ENCODE peak calls at places on chromosomes 7 and 10, in four cellular contexts. T is GM12878, B is K562, M is HepG2. I is an unnamed sample.
A peak's percentile ranks its signal among the peaks of the same experiment; 100 is the strongest.

GRCh38 chr7:114864278-114864677 is 57.6 kb upstream of the MDFIC start:
- DNase-seq in T (no peak), M (no peak), B (no peak), I (no peak)

GRCh38 chr7:93515144-93515543 is 59.4 kb downstream of the CALCR start:
- DNase-seq in B (no peak), T (no peak), M (no peak), I (no peak)

GRCh38 chr7:75915416-75916156 is 631 bp downstream of the POR start:
- DNase-seq in B (peak; percentile 31), T (no peak), M (peak; percentile 61), I (no peak)

GRCh38 chr7:2016761-2017482 is 215.8 kb downstream of the MAD1L1 start:
- DNase-seq in B (no peak), T (no peak), M (no peak), I (no peak)

GRCh38 chr7:138663741-138664710 is 37.1 kb downstream of the SVOPL start:
- DNase-seq in B (no peak), T (no peak), M (no peak), I (peak; percentile 50)

GRCh38 chr10:114380060-114380459 is 24.2 kb downstream of the AFAP1L2 start:
- DNase-seq in M (no peak), T (no peak), B (no peak), I (no peak)

GRCh38 chr7:129765352-129765751 is 153.8 kb downstream of the NRF1 start:
- DNase-seq in B (no peak), M (no peak), T (no peak), I (no peak)

GRCh38 chr7:89958525-89959068 is 195.7 kb upstream of the STEAP1 start:
- DNase-seq in M (no peak), T (no peak), B (no peak), I (no peak)

GRCh38 chr10:126350216-126350992 is 37.9 kb downstream of the ADAM12 start:
- DNase-seq in B (no peak), M (no peak), T (no peak), I (no peak)

GRCh38 chr7:3043544-3044395 is at the start of gene CARD11:
- DNase-seq in M (no peak), B (peak; percentile 69), T (no peak), I (no peak)

GRCh38 chr10:29621161-29621560 is 13.6 kb downstream of the SVIL start:
- DNase-seq in M (peak; percentile 47), T (no peak), B (no peak), I (no peak)

GRCh38 chr10:110426294-110427153 is 71.2 kb upstream of the DUSP5 start:
- DNase-seq in M (no peak), B (no peak), T (no peak), I (no peak)

GRCh38 chr7:5636446-5636835 is 145.0 kb downstream of the RNF216 start:
- DNase-seq in M (peak; percentile 32), B (no peak), T (no peak), I (no peak)

GRCh38 chr7:157444843-157445135 is 108.0 kb downstream of the DNAJB6 start:
- DNase-seq in M (no peak), B (no peak), T (no peak), I (no peak)

GRCh38 chr10:31770307-31770902 is 158.2 kb downstream of the ARHGAP12 start:
- DNase-seq in T (no peak), M (peak; percentile 10), B (peak; percentile 62), I (peak; percentile 56)

GRCh38 chr10:50396491-50397311 is 145.4 kb upstream of the ASAH2 start:
- DNase-seq in T (no peak), B (peak; percentile 37), M (no peak), I (no peak)

GRCh38 chr7:27189560-27190283 is 4.7 kb upstream of the HOXA11 start:
- DNase-seq in T (no peak), M (no peak), B (no peak), I (no peak)

GRCh38 chr10:89440262-89440661 is 25.9 kb downstream of the IFIT5 start:
- DNase-seq in M (no peak), B (no peak), T (no peak), I (no peak)

GRCh38 chr7:63927261-63927660 is 71.4 kb upstream of the ZNF722 start:
- DNase-seq in M (no peak), B (no peak), T (no peak), I (no peak)

GRCh38 chr7:49483142-49483541 is 290.3 kb upstream of the VWC2 start:
- DNase-seq in T (no peak), B (no peak), M (peak; percentile 1), I (no peak)

GRCh38 chr10:78953124-78954008 is 115.4 kb upstream of the ZMIZ1 start:
- DNase-seq in T (peak; percentile 25), B (peak; percentile 44), M (no peak), I (no peak)

GRCh38 chr10:84244651-84245270 is at the start of gene RGR:
- DNase-seq in T (no peak), M (peak; percentile 75), B (no peak), I (no peak)
- TF ChIP-seq SP1 in T (no peak), M (no peak), B (no peak), I (no peak)

GRCh38 chr7:104534149-104534548 is 205.7 kb downstream of the LHFPL3 start:
- DNase-seq in B (no peak), M (no peak), T (no peak), I (no peak)

GRCh38 chr7:104529567-104529966 is 201.2 kb downstream of the LHFPL3 start:
- DNase-seq in M (no peak), T (no peak), B (no peak), I (no peak)

GRCh38 chr7:104524836-104525235 is 196.4 kb downstream of the LHFPL3 start:
- DNase-seq in B (no peak), M (no peak), T (no peak), I (no peak)

GRCh38 chr7:104528142-104528541 is 199.7 kb downstream of the LHFPL3 start:
- DNase-seq in B (no peak), T (no peak), M (no peak), I (no peak)

DNA sequence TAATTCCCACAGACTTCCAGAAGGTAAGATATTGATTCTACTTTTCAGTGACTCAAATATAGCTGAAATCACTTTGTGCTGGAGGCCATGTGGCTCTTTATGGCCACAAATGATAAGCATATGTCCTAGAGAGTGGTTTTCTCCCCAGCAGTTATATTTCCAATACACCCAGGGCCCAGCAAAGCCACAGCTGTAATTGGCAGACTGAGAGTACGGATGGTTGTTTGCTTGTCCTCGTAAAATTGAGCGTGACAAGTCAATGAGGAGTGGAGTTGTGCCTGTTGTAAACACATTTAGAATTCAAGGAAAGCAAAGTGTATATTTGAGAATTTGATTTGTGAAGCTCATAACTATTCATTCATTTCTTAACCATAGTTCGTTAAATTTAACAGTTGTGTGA is 201.8 kb downstream of the LHFPL3 start:
- DNase-seq in M (no peak), T (no peak), B (no peak), I (peak; percentile 12)
- TF ChIP-seq FOXM1 in M (no peak), T (no peak), B (no peak), I (no peak)

GRCh38 chr10:49012603-49013002 is 73.0 kb upstream of the LRRC18 start:
- DNase-seq in B (no peak), M (no peak), T (no peak), I (no peak)

GRCh38 chr10:49011756-49012155 is 72.1 kb upstream of the LRRC18 start:
- DNase-seq in B (no peak), T (no peak), M (no peak), I (no peak)

GRCh38 chr10:49010295-49010694 is 70.7 kb upstream of the LRRC18 start:
- DNase-seq in B (no peak), M (no peak), T (no peak), I (no peak)

GRCh38 chr10:49010831-49011230 is 71.2 kb upstream of the LRRC18 start:
- DNase-seq in B (no peak), M (no peak), T (no peak), I (no peak)

GRCh38 chr10:49015700-49016099 is 76.1 kb upstream of the LRRC18 start:
- DNase-seq in B (no peak), M (no peak), T (no peak), I (no peak)
- TF ChIP-seq SP1 in B (no peak), M (no peak), T (no peak), I (no peak)

GRCh38 chr7:125316451-125316850 is 386.8 kb upstream of the POT1 start:
- DNase-seq in B (no peak), T (no peak), M (peak; percentile 8), I (peak; percentile 9)
- TF ChIP-seq FOXM1 in B (no peak), T (no peak), M (no peak), I (no peak)

GRCh38 chr10:34669079-34669478 is 146.0 kb downstream of the PARD3 start:
- DNase-seq in T (no peak), M (no peak), B (no peak), I (no peak)

GRCh38 chr10:34674169-34674568 is 140.9 kb downstream of the PARD3 start:
- DNase-seq in B (no peak), T (no peak), M (no peak), I (no peak)

GRCh38 chr10:34666008-34666700 is 148.9 kb downstream of the PARD3 start:
- DNase-seq in T (peak; percentile 53), M (no peak), B (peak; percentile 41), I (peak; percentile 47)

GRCh38 chr10:34667177-34667576 is 147.9 kb downstream of the PARD3 start:
- DNase-seq in T (no peak), M (peak; percentile 17), B (no peak), I (no peak)

DNA sequence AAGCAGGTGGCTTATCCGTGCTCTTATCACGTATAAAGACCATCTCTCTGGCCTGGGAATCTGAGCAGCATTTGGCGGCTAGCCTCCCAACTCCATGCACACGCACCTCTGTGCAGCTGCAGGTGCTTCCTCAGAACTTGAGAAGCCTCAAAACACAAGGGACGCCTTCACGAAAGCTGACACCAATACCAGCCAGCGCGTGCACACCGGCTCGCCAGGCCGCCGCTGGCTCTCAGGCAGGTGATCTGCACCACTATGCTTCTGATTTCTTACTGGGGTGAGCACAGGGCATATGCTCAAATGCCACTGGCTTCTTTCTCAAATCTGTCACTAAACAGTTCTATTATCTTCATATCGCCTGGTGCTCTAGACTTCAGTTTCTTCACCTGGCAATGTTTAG is 145.0 kb downstream of the PARD3 start:
- DNase-seq in T (no peak), M (no peak), B (no peak), I (no peak)
- TF ChIP-seq SP1 in T (no peak), M (no peak), B (no peak), I (no peak)

DNA sequence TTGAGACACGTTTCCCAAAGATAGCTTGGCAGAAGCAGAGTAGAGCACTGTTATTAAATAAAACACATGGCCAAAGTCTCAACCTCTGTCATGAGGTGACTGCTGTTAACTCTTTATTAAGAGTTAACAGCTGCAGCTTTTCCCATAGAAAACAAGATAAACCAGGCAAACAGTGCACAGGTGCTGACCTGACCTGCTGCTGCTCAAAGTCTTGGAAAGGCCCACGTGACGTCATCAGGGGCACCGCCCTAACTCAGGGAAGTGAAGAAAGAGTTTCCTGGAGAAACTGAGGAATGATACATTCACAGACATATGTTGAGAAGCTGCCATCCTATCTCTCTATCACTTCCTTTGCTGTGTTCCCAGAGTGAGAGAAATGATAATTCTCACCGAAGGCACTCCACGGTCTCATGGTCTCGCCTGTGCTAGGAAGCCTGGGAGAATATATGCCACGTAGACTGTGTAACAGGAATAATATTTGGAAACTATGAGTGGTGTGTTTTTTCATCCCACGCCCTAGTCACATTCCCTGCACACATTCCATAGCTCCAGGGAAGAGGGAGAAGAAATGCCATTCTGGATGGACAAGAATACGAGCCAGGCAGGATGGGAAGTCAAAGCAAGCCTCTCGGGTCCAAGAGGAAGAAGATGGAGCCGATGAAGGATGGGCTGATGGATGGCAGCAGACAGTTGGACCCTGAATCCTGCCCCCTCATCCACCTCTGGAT is 146.2 kb upstream of the NFE2L3 start:
- DNase-seq in B (no peak), M (no peak), T (no peak), I (no peak)
- TF ChIP-seq FOXM1 in B (no peak), M (no peak), T (no peak), I (no peak)

I was measured in HEK293T.